ENCODE peak calls at places on chromosomes 12 and 14, in six cellular contexts. K is IMR-90, O is H9, L is mesendoderm, I is H1, B is neuronal stem cell. Y is an unnamed sample. For H3K4me1, the result is how much of the 10 kb centered on the place peaks cover.

GRCh38 chr12:19203539-19204506 is 74.3 kb downstream of the PLEKHA5 start:
- DNase-seq in K (no peak), O (no peak), L (no peak), I (no peak), B (no peak), Y (no peak)

GRCh38 chr14:79443602-79444001 is 767.7 kb downstream of the DIO2 start:
- DNase-seq in K (peak), O (no peak), L (no peak), I (no peak), B (no peak), Y (peak)

GRCh38 chr12:107704056-107704455 is 18.5 kb downstream of the PWP1 start:
- DNase-seq in K (peak), O (no peak), L (no peak), I (no peak), B (no peak), Y (no peak)

GRCh38 chr14:90111895-90112534 is 50.2 kb downstream of the KCNK13 start:
- DNase-seq in K (peak), O (no peak), L (no peak), I (no peak), B (no peak), Y (peak)

GRCh38 chr12:643478-644292 is 19.6 kb downstream of the NINJ2 start:
- DNase-seq in K (no peak), O (no peak), L (peak), I (no peak), B (no peak), Y (no peak)

GRCh38 chr14:99213101-99213500 is 58.9 kb downstream of the BCL11B start:
- DNase-seq in K (no peak), O (no peak), L (no peak), I (no peak), B (no peak), Y (no peak)

GRCh38 chr12:85872497-85873091 is 1.5 kb upstream of the NTS start:
- DNase-seq in K (peak), O (no peak), L (peak), I (no peak), B (peak), Y (peak)

GRCh38 chr12:18239561-18239960 is 21.8 kb upstream of the PIK3C2G start:
- DNase-seq in K (no peak), O (no peak), L (no peak), I (no peak), B (no peak), Y (peak)

GRCh38 chr14:42994001-42994736 is 1387.5 kb downstream of the LRFN5 start:
- DNase-seq in K (peak), O (no peak), L (no peak), I (no peak), B (no peak), Y (peak)

GRCh38 chr14:53247596-53248370 is 94.7 kb upstream of the DDHD1 start:
- DNase-seq in K (no peak), O (no peak), L (no peak), I (no peak), B (no peak), Y (no peak)

GRCh38 chr12:97048421-97049035 is 141.5 kb downstream of the NEDD1 start:
- DNase-seq in K (no peak), O (no peak), L (no peak), I (no peak), B (no peak), Y (no peak)

GRCh38 chr14:20757963-20758362 is 10.2 kb upstream of the EDDM3B start:
- DNase-seq in K (no peak), O (peak), L (peak), I (peak), B (no peak), Y (no peak)

GRCh38 chr12:116159175-116159574 is 118.3 kb downstream of the MED13L start:
- DNase-seq in K (peak), O (no peak), L (no peak), I (no peak), B (no peak), Y (peak)
- H3K4me2 ChIP-seq in K (no peak), O (no peak), L (no peak), I (no peak), B (no peak), Y (no peak)

GRCh38 chr14:103846569-103847438 is 571 bp downstream of the PPP1R13B start:
- DNase-seq in K (no peak), O (peak), L (peak), I (peak), B (no peak), Y (peak)
- H3K4me1 ChIP-seq in K (under half), O (under half), L (under half), I (under half), B (under half), Y (under half)

GRCh38 chr12:104292872-104293794 is 10.4 kb upstream of the EID3 start:
- DNase-seq in K (no peak), O (no peak), L (peak), I (no peak), B (no peak), Y (peak)

GRCh38 chr12:104296718-104297117 is 6.8 kb upstream of the EID3 start:
- DNase-seq in K (no peak), O (no peak), L (no peak), I (no peak), B (no peak), Y (no peak)

GRCh38 chr12:104294845-104295674 is 8.5 kb upstream of the EID3 start:
- DNase-seq in K (no peak), O (no peak), L (peak), I (no peak), B (no peak), Y (no peak)

GRCh38 chr12:104297477-104298113 is 5.9 kb upstream of the EID3 start:
- DNase-seq in K (no peak), O (no peak), L (no peak), I (no peak), B (no peak), Y (no peak)

GRCh38 chr12:104295954-104296353 is 7.6 kb upstream of the EID3 start:
- DNase-seq in K (no peak), O (no peak), L (no peak), I (no peak), B (no peak), Y (no peak)
- H3K18ac ChIP-seq in K (no peak), O (no peak), L (no peak), I (no peak), B (no peak), Y (no peak)

GRCh38 chr12:54222609-54223008 is 33.8 kb upstream of the SMUG1 start:
- DNase-seq in K (peak), O (no peak), L (no peak), I (no peak), B (no peak), Y (peak)
- H3K4me2 ChIP-seq in K (peak), O (no peak), L (no peak), I (no peak), B (no peak), Y (no peak)

GRCh38 chr14:103542545-103543088 is 13.6 kb downstream of the TRMT61A start:
- DNase-seq in K (no peak), O (peak), L (peak), I (peak), B (peak), Y (no peak)
- H3K4me1 ChIP-seq in K (under half), O (under half), L (under half), I (under half), B (under half), Y (half or more)